ENCODE peak calls at places on chromosome 9, in ten cellular contexts. X, S, D, V, W, F, I, J, Q and N are unnamed samples.

GRCh38 chr9:135156525-135157510 is 69.3 kb downstream of the OLFM1 start:
- DNase-seq in X (peak), S (no peak), D (no peak), V (peak), W (no peak), F (peak), I (no peak), J (no peak), Q (no peak), N (peak)

GRCh38 chr9:26228273-26228672 is 550.0 kb upstream of the TUSC1 start:
- DNase-seq in X (no peak), S (no peak), D (no peak), V (no peak), W (no peak), F (no peak), I (peak), J (no peak), Q (no peak), N (no peak)

GRCh38 chr9:94867842-94868312 is 141.4 kb downstream of the AOPEP start:
- DNase-seq in X (peak), S (no peak), D (no peak), V (peak), W (no peak), F (no peak), I (peak), J (no peak), Q (no peak), N (no peak)

GRCh38 chr9:123524866-123525265 is 168.9 kb downstream of the CRB2 start:
- DNase-seq in X (no peak), S (no peak), D (no peak), V (no peak), W (no peak), F (no peak), I (no peak), J (no peak), Q (no peak), N (no peak)

GRCh38 chr9:81028504-81028903 is 660.8 kb downstream of the TLE1 start:
- DNase-seq in X (peak), S (no peak), D (no peak), V (peak), W (peak), F (no peak), I (peak), J (no peak), Q (no peak), N (no peak)

GRCh38 chr9:38108326-38108725 is 39.3 kb upstream of the SHB start:
- DNase-seq in X (no peak), S (no peak), D (no peak), V (no peak), W (no peak), F (no peak), I (no peak), J (no peak), Q (no peak), N (no peak)

GRCh38 chr9:22382331-22382730 is 64.3 kb upstream of the DMRTA1 start:
- DNase-seq in X (no peak), S (no peak), D (no peak), V (no peak), W (no peak), F (no peak), I (no peak), J (no peak), Q (no peak), N (no peak)

GRCh38 chr9:125323615-125324014 is 62.0 kb downstream of the GAPVD1 start:
- DNase-seq in X (peak), S (no peak), D (no peak), V (no peak), W (no peak), F (no peak), I (no peak), J (no peak), Q (no peak), N (no peak)